ENCODE peak calls at places on chromosomes 16 and 17, in four cellular contexts. J is NCI-H446, H is anterior cingulate cortex, N is GM12865. C is an unnamed sample.

GRCh38 chr16:64773184-64773583 is 348.7 kb downstream of the CDH11 start:
- DNase-seq in J (no peak), H (no peak), N (no peak), C (no peak)

GRCh38 chr16:24522751-24523150 is 16.6 kb upstream of the RBBP6 start:
- DNase-seq in J (no peak), H (no peak), N (no peak), C (no peak)

GRCh38 chr17:31297090-31297489 is at the start of gene OMG:
- DNase-seq in J (no peak), H (peak), N (no peak), C (peak)

GRCh38 chr16:2436110-2436509 is 6.9 kb downstream of the CCNF start:
- DNase-seq in J (no peak), H (no peak), N (no peak), C (no peak)

GRCh38 chr17:46175891-46176290 is 17.3 kb downstream of the KANSL1 start:
- DNase-seq in J (no peak), H (no peak), N (no peak), C (no peak)

GRCh38 chr17:81376946-81377733 is 18.1 kb upstream of the BAHCC1 start:
- DNase-seq in J (no peak), H (no peak), N (no peak), C (no peak)

GRCh38 chr16:2675714-2676113 is 6.6 kb upstream of the KCTD5 start:
- DNase-seq in J (no peak), H (no peak), N (no peak), C (no peak)

GRCh38 chr16:67786491-67786890 is 19.9 kb downstream of the RANBP10 start:
- DNase-seq in J (no peak), H (no peak), N (peak), C (no peak)

GRCh38 chr17:6365187-6365943 is 69.6 kb downstream of the AIPL1 start:
- DNase-seq in J (no peak), H (no peak), N (no peak), C (no peak)

GRCh38 chr16:31080756-31081419 is 6.7 kb downstream of the ZNF646 start:
- DNase-seq in J (no peak), H (no peak), N (no peak), C (no peak)

GRCh38 chr16:55003306-55003705 is 72.6 kb downstream of the IRX5 start:
- DNase-seq in J (no peak), H (no peak), N (no peak), C (no peak)

GRCh38 chr17:79075433-79075805 is 795 bp downstream of the ENGASE start:
- DNase-seq in J (no peak), H (no peak), N (peak), C (no peak)

GRCh38 chr17:35416659-35417058 is 15.6 kb downstream of the SLFN12 start:
- DNase-seq in J (no peak), H (no peak), N (no peak), C (no peak)

GRCh38 chr17:67417507-67417906 is 40.4 kb downstream of the PITPNC1 start:
- DNase-seq in J (no peak), H (no peak), N (no peak), C (no peak)

GRCh38 chr17:30472238-30472890 is 4.8 kb upstream of the GOSR1 start:
- DNase-seq in J (no peak), H (no peak), N (no peak), C (no peak)

GRCh38 chr17:38898812-38899348 is 26.5 kb upstream of the LASP1NB start:
- DNase-seq in J (no peak), H (no peak), N (peak), C (no peak)

GRCh38 chr17:14156689-14157088 is 80.0 kb downstream of the CDRT15 start:
- DNase-seq in J (no peak), H (no peak), N (no peak), C (no peak)

GRCh38 chr17:30363715-30364202 is 15.0 kb upstream of the CPD start:
- DNase-seq in J (no peak), H (no peak), N (peak), C (peak)

GRCh38 chr17:83124871-83125514 is 45.6 kb downstream of the METRNL start:
- DNase-seq in J (no peak), H (no peak), N (no peak), C (no peak)

GRCh38 chr16:4675864-4676786 is 17.2 kb upstream of the NUDT16L1 start:
- DNase-seq in J (no peak), H (no peak), N (no peak), C (no peak)

GRCh38 chr17:74812109-74812864 is 36.1 kb upstream of the NAT9 start:
- DNase-seq in J (no peak), H (no peak), N (no peak), C (no peak)

GRCh38 chr16:84281077-84281476 is 13.6 kb upstream of the WFDC1 start:
- DNase-seq in J (peak), H (no peak), N (peak), C (no peak)

GRCh38 chr16:85982563-85982939 is 83.6 kb downstream of the IRF8 start:
- DNase-seq in J (no peak), H (no peak), N (no peak), C (no peak)

GRCh38 chr17:72795941-72796340 is 296.5 kb downstream of the SLC39A11 start:
- DNase-seq in J (no peak), H (no peak), N (no peak), C (no peak)

GRCh38 chr16:73268311-73268997 is 220.5 kb upstream of the ZFHX3 start:
- DNase-seq in J (peak), H (peak), N (no peak), C (no peak)

GRCh38 chr16:89167425-89167941 is 4.1 kb upstream of the CDH15 start:
- DNase-seq in J (peak), H (peak), N (peak), C (peak)

GRCh38 chr16:20300312-20301097 is 26.8 kb downstream of the GP2 start:
- DNase-seq in J (peak), H (no peak), N (peak), C (no peak)

GRCh38 chr17:77055453-77055852 is 85.3 kb upstream of the SEC14L1 start:
- DNase-seq in J (no peak), H (no peak), N (no peak), C (no peak)

GRCh38 chr17:53588317-53588716 is 234.4 kb upstream of the KIF2B start:
- DNase-seq in J (no peak), H (no peak), N (no peak), C (no peak)

GRCh38 chr17:17810374-17811248 is 26.2 kb downstream of the SREBF1 start:
- DNase-seq in J (no peak), H (no peak), N (no peak), C (no peak)

GRCh38 chr17:5527647-5528250 is 41.4 kb downstream of the MIS12 start:
- DNase-seq in J (no peak), H (no peak), N (no peak), C (no peak)

GRCh38 chr17:21251611-21252010 is 1.6 kb downstream of the NATD1 start:
- DNase-seq in J (no peak), H (no peak), N (no peak), C (no peak)

GRCh38 chr17:57296231-57296630 is 39.9 kb downstream of the MSI2 start:
- DNase-seq in J (no peak), H (no peak), N (no peak), C (no peak)

C was measured in occipital lobe.